ENCODE peak calls at places on chromosomes 12 and 14, in six cellular contexts. D is HS-5, I is HEK293T, O is PC-3, H is hepatic stellate cell, E is uterus. K is an unnamed sample.

GRCh38 chr12:39764944-39765560 is 145.4 kb upstream of the ABCD2 start:
- DNase-seq in D (peak), I (peak), O (peak), H (peak), E (no peak), K (no peak)

GRCh38 chr14:100737526-100737925 is 10.8 kb downstream of the DLK1 start:
- DNase-seq in D (no peak), I (no peak), O (no peak), H (no peak), E (no peak), K (no peak)

GRCh38 chr12:53754633-53755261 is 3.0 kb upstream of the CISTR start:
- DNase-seq in D (no peak), I (no peak), O (peak), H (no peak), E (peak), K (no peak)

GRCh38 chr12:57215668-57216013 is 953 bp upstream of the NXPH4 start:
- DNase-seq in D (no peak), I (no peak), O (peak), H (peak), E (no peak), K (no peak)

GRCh38 chr14:65259000-65259399 is 153.5 kb upstream of the FUT8 start:
- DNase-seq in D (no peak), I (no peak), O (no peak), H (no peak), E (no peak), K (no peak)

GRCh38 chr14:70789961-70790360 is 19.4 kb downstream of the MAP3K9 start:
- DNase-seq in D (no peak), I (no peak), O (no peak), H (no peak), E (no peak), K (no peak)

GRCh38 chr14:94227029-94227428 is 52.9 kb downstream of the PPP4R4 start:
- DNase-seq in D (peak), I (no peak), O (no peak), H (no peak), E (no peak), K (no peak)

GRCh38 chr14:51044961-51045360 is 49.9 kb downstream of the TRIM9 start:
- DNase-seq in D (no peak), I (no peak), O (no peak), H (no peak), E (no peak), K (no peak)

GRCh38 chr14:101064121-101064661 is 160.7 kb upstream of the RTL1 start:
- DNase-seq in D (no peak), I (no peak), O (no peak), H (no peak), E (no peak), K (no peak)

GRCh38 chr12:5451251-5451650 is 19.3 kb downstream of the NTF3 start:
- DNase-seq in D (no peak), I (no peak), O (no peak), H (no peak), E (no peak), K (no peak)

GRCh38 chr14:74865156-74865555 is 10.8 kb downstream of the PROX2 start:
- DNase-seq in D (no peak), I (no peak), O (no peak), H (no peak), E (no peak), K (no peak)

GRCh38 chr14:90426663-90427062 is 29.8 kb downstream of the CALM1 start:
- DNase-seq in D (no peak), I (no peak), O (no peak), H (no peak), E (no peak), K (no peak)

GRCh38 chr12:68180792-68181744 is 21.5 kb upstream of the IFNG start:
- DNase-seq in D (no peak), I (no peak), O (no peak), H (no peak), E (no peak), K (no peak)

GRCh38 chr12:3531496-3531895 is 40.5 kb downstream of the PRMT8 start:
- DNase-seq in D (no peak), I (no peak), O (no peak), H (no peak), E (no peak), K (peak)

GRCh38 chr14:82067221-82067620 is 533.6 kb upstream of the SEL1L start:
- DNase-seq in D (no peak), I (no peak), O (no peak), H (no peak), E (no peak), K (no peak)

GRCh38 chr12:75964150-75964549 is 67.4 kb downstream of the PHLDA1 start:
- DNase-seq in D (no peak), I (no peak), O (no peak), H (no peak), E (no peak), K (no peak)

GRCh38 chr14:57533214-57533613 is 39.6 kb upstream of the CCDC198 start:
- DNase-seq in D (no peak), I (no peak), O (peak), H (no peak), E (no peak), K (no peak)

GRCh38 chr14:77058785-77059184 is 30.3 kb upstream of the IRF2BPL start:
- DNase-seq in D (no peak), I (no peak), O (no peak), H (no peak), E (no peak), K (no peak)

GRCh38 chr14:74980746-74981661 is 21.7 kb upstream of the EIF2B2 start:
- DNase-seq in D (no peak), I (peak), O (peak), H (no peak), E (no peak), K (peak)

GRCh38 chr12:57085999-57086950 is 2.6 kb upstream of the NAB2 start:
- DNase-seq in D (peak), I (peak), O (peak), H (peak), E (peak), K (no peak)

GRCh38 chr14:55354500-55354899 is 57.1 kb downstream of the ATG14 start:
- DNase-seq in D (no peak), I (peak), O (peak), H (peak), E (peak), K (peak)

GRCh38 chr14:61033024-61033423 is 52.0 kb downstream of the SLC38A6 start:
- DNase-seq in D (no peak), I (no peak), O (no peak), H (no peak), E (no peak), K (no peak)

GRCh38 chr12:3489057-3489456 is 1.9 kb upstream of the PRMT8 start:
- DNase-seq in D (peak), I (no peak), O (no peak), H (peak), E (no peak), K (no peak)

GRCh38 chr12:56590237-56590830 is 39.8 kb downstream of the BAZ2A start:
- DNase-seq in D (no peak), I (peak), O (peak), H (no peak), E (no peak), K (no peak)

GRCh38 chr12:132003846-132004245 is 54.1 kb downstream of the EP400 start:
- DNase-seq in D (peak), I (no peak), O (no peak), H (peak), E (no peak), K (no peak)

GRCh38 chr12:53710098-53710497 is 17.2 kb downstream of the CALCOCO1 start:
- DNase-seq in D (no peak), I (no peak), O (no peak), H (no peak), E (no peak), K (no peak)

GRCh38 chr12:47417960-47418359 is 287.9 kb downstream of the RPAP3 start:
- DNase-seq in D (no peak), I (no peak), O (no peak), H (no peak), E (no peak), K (no peak)

GRCh38 chr12:31897791-31898503 is 61.3 kb upstream of the RESF1 start:
- DNase-seq in D (no peak), I (peak), O (no peak), H (no peak), E (peak), K (no peak)

GRCh38 chr12:53737951-53738833 is 10.9 kb upstream of the CALCOCO1 start:
- DNase-seq in D (no peak), I (no peak), O (no peak), H (no peak), E (no peak), K (no peak)

GRCh38 chr14:32826404-32827082 is 112.1 kb upstream of the NPAS3 start:
- DNase-seq in D (no peak), I (peak), O (peak), H (no peak), E (no peak), K (no peak)

GRCh38 chr14:67490201-67490600 is 1.7 kb upstream of the TMEM229B start:
- DNase-seq in D (no peak), I (no peak), O (no peak), H (no peak), E (no peak), K (no peak)

GRCh38 chr12:123354600-123354999 is 10.0 kb downstream of the SBNO1 start:
- DNase-seq in D (no peak), I (no peak), O (no peak), H (no peak), E (no peak), K (no peak)

GRCh38 chr14:55572578-55572977 is 7.4 kb upstream of the KTN1 start:
- DNase-seq in D (no peak), I (no peak), O (peak), H (no peak), E (no peak), K (no peak)

K was measured in osteocyte.